ENCODE peak calls at places on chromosomes 16 and 17, in six cellular contexts. U is stimulated activated CD8-positive, alpha-beta memory T cell treated with anti-CD3 and anti-CD28 coated beads, Interleukin-15, amount 100 ng/mL, for 24 hours; L is H9; E is M059J; M is hepatic stellate cell; X is midbrain. C is an unnamed sample.

GRCh38 chr17:80152057-80152831 is 5.3 kb upstream of the EIF4A3 start:
- DNase-seq in U (no peak), L (no peak), E (no peak), M (no peak), X (no peak), C (no peak)

GRCh38 chr16:85144026-85144915 is 32.0 kb upstream of the CIBAR2 start:
- DNase-seq in U (no peak), L (no peak), E (peak), M (no peak), X (no peak), C (no peak)

GRCh38 chr17:50129946-50130777 is at the start of gene SAMD14:
- DNase-seq in U (no peak), L (no peak), E (no peak), M (peak), X (no peak), C (no peak)

GRCh38 chr17:57424777-57425188 is 168.5 kb downstream of the MSI2 start:
- DNase-seq in U (no peak), L (no peak), E (peak), M (no peak), X (no peak), C (no peak)

GRCh38 chr17:8001976-8002645 is at the start of gene GUCY2D:
- DNase-seq in U (no peak), L (peak), E (no peak), M (no peak), X (no peak), C (no peak)

GRCh38 chr16:46621006-46621629 is at the start of gene SHCBP1:
- DNase-seq in U (peak), L (peak), E (peak), M (peak), X (peak), C (peak)

GRCh38 chr17:57284984-57285646 is 28.8 kb downstream of the MSI2 start:
- DNase-seq in U (no peak), L (no peak), E (peak), M (no peak), X (peak), C (peak)

GRCh38 chr17:35821308-35821707 is 12.0 kb downstream of the TAF15 start:
- DNase-seq in U (no peak), L (no peak), E (no peak), M (no peak), X (no peak), C (no peak)

GRCh38 chr16:76277099-76278030 is at the start of gene CNTNAP4:
- DNase-seq in U (no peak), L (peak), E (no peak), M (no peak), X (peak), C (no peak)

GRCh38 chr17:77404812-77405581 is 264.2 kb downstream of the SEC14L1 start:
- DNase-seq in U (peak), L (no peak), E (peak), M (peak), X (no peak), C (peak)

GRCh38 chr16:88810166-88810867 is 1.4 kb downstream of the APRT start:
- DNase-seq in U (no peak), L (peak), E (peak), M (no peak), X (no peak), C (no peak)

C was measured in activated CD8-positive, alpha-beta memory T cell treated with anti-CD3 and anti-CD28 coated beads for 48 hours.